ENCODE peak calls at places on chromosomes 3 and 15, in seven cellular contexts. One of them, this sample, is unnamed. For H3K36me3, the result is how much of the 10 kb centered on the place peaks cover.

GRCh38 chr3:11567516-11568467 is 75.9 kb downstream of the VGLL4 start:
- DNase-seq in heart left ventricle: no peak
- DNase-seq in stomach: no peak
- DNase-seq in GM23338: no peak
- DNase-seq in lung: no peak
- DNase-seq in brain microvascular endothelial cell: peak
- DNase-seq in ascending aorta: peak
- DNase-seq in this sample: no peak

GRCh38 chr3:3309836-3310235 is 130.3 kb upstream of the CRBN start:
- DNase-seq in heart left ventricle: no peak
- DNase-seq in stomach: no peak
- DNase-seq in GM23338: no peak
- DNase-seq in lung: no peak
- DNase-seq in brain microvascular endothelial cell: no peak
- DNase-seq in ascending aorta: no peak
- DNase-seq in this sample: no peak

GRCh38 chr3:46187876-46188275 is 20.2 kb downstream of the CCR1 start:
- DNase-seq in heart left ventricle: no peak
- DNase-seq in stomach: no peak
- DNase-seq in GM23338: no peak
- DNase-seq in lung: no peak
- DNase-seq in brain microvascular endothelial cell: peak
- DNase-seq in ascending aorta: no peak
- DNase-seq in this sample: no peak

GRCh38 chr3:140470962-140471361 is 206.9 kb upstream of the TRIM42 start:
- DNase-seq in heart left ventricle: no peak
- DNase-seq in stomach: no peak
- DNase-seq in GM23338: no peak
- DNase-seq in lung: no peak
- DNase-seq in brain microvascular endothelial cell: peak
- DNase-seq in ascending aorta: no peak
- DNase-seq in this sample: no peak

GRCh38 chr3:129506272-129506742 is 22.1 kb upstream of the RHO start:
- DNase-seq in heart left ventricle: no peak
- DNase-seq in stomach: no peak
- DNase-seq in GM23338: no peak
- DNase-seq in lung: no peak
- DNase-seq in brain microvascular endothelial cell: no peak
- DNase-seq in ascending aorta: no peak
- DNase-seq in this sample: no peak

GRCh38 chr3:60609446-60609845 is 641.8 kb downstream of the FHIT start:
- DNase-seq in heart left ventricle: no peak
- DNase-seq in stomach: no peak
- DNase-seq in GM23338: peak
- DNase-seq in lung: no peak
- DNase-seq in brain microvascular endothelial cell: peak
- DNase-seq in ascending aorta: no peak
- DNase-seq in this sample: no peak

GRCh38 chr3:72803573-72803972 is 44.7 kb downstream of the SHQ1 start:
- DNase-seq in heart left ventricle: no peak
- DNase-seq in stomach: no peak
- DNase-seq in GM23338: no peak
- DNase-seq in lung: no peak
- DNase-seq in brain microvascular endothelial cell: no peak
- DNase-seq in ascending aorta: no peak
- DNase-seq in this sample: no peak

GRCh38 chr15:89243046-89243690 is 611 bp upstream of the FANCI start:
- DNase-seq in heart left ventricle: no peak
- DNase-seq in stomach: no peak
- DNase-seq in GM23338: peak
- DNase-seq in lung: no peak
- DNase-seq in brain microvascular endothelial cell: no peak
- DNase-seq in ascending aorta: no peak
- DNase-seq in this sample: peak

GRCh38 chr3:4776399-4776979 is 202.7 kb upstream of the BHLHE40 start:
- DNase-seq in heart left ventricle: no peak
- DNase-seq in stomach: no peak
- DNase-seq in GM23338: no peak
- DNase-seq in lung: no peak
- DNase-seq in brain microvascular endothelial cell: no peak
- DNase-seq in ascending aorta: no peak
- DNase-seq in this sample: no peak

GRCh38 chr3:197029511-197030167 is at the start of gene MELTF:
- DNase-seq in heart left ventricle: peak
- DNase-seq in stomach: peak
- DNase-seq in GM23338: peak
- DNase-seq in lung: peak
- DNase-seq in brain microvascular endothelial cell: peak
- DNase-seq in ascending aorta: no peak
- DNase-seq in this sample: peak

GRCh38 chr3:7546219-7546618 is 685.3 kb downstream of the GRM7 start:
- DNase-seq in heart left ventricle: no peak
- DNase-seq in stomach: peak
- DNase-seq in GM23338: no peak
- DNase-seq in lung: no peak
- DNase-seq in brain microvascular endothelial cell: peak
- DNase-seq in ascending aorta: no peak
- DNase-seq in this sample: no peak

GRCh38 chr3:148147896-148148295 is 549.8 kb upstream of the AGTR1 start:
- DNase-seq in heart left ventricle: no peak
- DNase-seq in stomach: no peak
- DNase-seq in GM23338: no peak
- DNase-seq in lung: no peak
- DNase-seq in brain microvascular endothelial cell: peak
- DNase-seq in ascending aorta: no peak
- DNase-seq in this sample: no peak

GRCh38 chr3:57108684-57109083 is 48.2 kb downstream of the SPATA12 start:
- DNase-seq in heart left ventricle: no peak
- DNase-seq in stomach: no peak
- DNase-seq in GM23338: no peak
- DNase-seq in lung: no peak
- DNase-seq in brain microvascular endothelial cell: no peak
- DNase-seq in ascending aorta: no peak
- DNase-seq in this sample: no peak

GRCh38 chr3:71581451-71581980 is 2.0 kb downstream of the FOXP1 start:
- DNase-seq in heart left ventricle: peak
- DNase-seq in stomach: peak
- DNase-seq in GM23338: peak
- DNase-seq in lung: peak
- DNase-seq in brain microvascular endothelial cell: no peak
- DNase-seq in ascending aorta: no peak
- DNase-seq in this sample: peak

GRCh38 chr3:175129126-175129525 is 270.0 kb downstream of the NAALADL2 start:
- DNase-seq in heart left ventricle: no peak
- DNase-seq in stomach: no peak
- DNase-seq in GM23338: no peak
- DNase-seq in lung: no peak
- DNase-seq in brain microvascular endothelial cell: no peak
- DNase-seq in ascending aorta: no peak
- DNase-seq in this sample: no peak

GRCh38 chr15:74680461-74680860 is 15.4 kb downstream of the EDC3 start:
- DNase-seq in heart left ventricle: no peak
- DNase-seq in stomach: no peak
- DNase-seq in GM23338: no peak
- DNase-seq in lung: no peak
- DNase-seq in brain microvascular endothelial cell: no peak
- DNase-seq in ascending aorta: no peak
- DNase-seq in this sample: no peak

GRCh38 chr3:5426094-5426883 is 238.8 kb downstream of the EDEM1 start:
- DNase-seq in heart left ventricle: peak
- DNase-seq in stomach: peak
- DNase-seq in GM23338: peak
- DNase-seq in lung: peak
- DNase-seq in brain microvascular endothelial cell: peak
- DNase-seq in ascending aorta: no peak
- DNase-seq in this sample: peak

GRCh38 chr3:191415566-191415965 is 45.4 kb upstream of the PYDC2 start:
- DNase-seq in heart left ventricle: no peak
- DNase-seq in stomach: no peak
- DNase-seq in GM23338: no peak
- DNase-seq in lung: no peak
- DNase-seq in brain microvascular endothelial cell: no peak
- DNase-seq in ascending aorta: no peak
- DNase-seq in this sample: no peak

GRCh38 chr3:155026999-155027591 is 53.0 kb upstream of the MME start:
- DNase-seq in heart left ventricle: no peak
- DNase-seq in stomach: no peak
- DNase-seq in GM23338: no peak
- DNase-seq in lung: no peak
- DNase-seq in brain microvascular endothelial cell: peak
- DNase-seq in ascending aorta: no peak
- DNase-seq in this sample: peak

GRCh38 chr15:87734571-87735373 is 521.8 kb downstream of the NTRK3 start:
- DNase-seq in heart left ventricle: no peak
- DNase-seq in stomach: no peak
- DNase-seq in GM23338: no peak
- DNase-seq in lung: no peak
- DNase-seq in brain microvascular endothelial cell: no peak
- DNase-seq in ascending aorta: no peak
- DNase-seq in this sample: no peak

GRCh38 chr15:87733977-87734376 is 522.6 kb downstream of the NTRK3 start:
- DNase-seq in heart left ventricle: no peak
- DNase-seq in stomach: no peak
- DNase-seq in GM23338: no peak
- DNase-seq in lung: no peak
- DNase-seq in brain microvascular endothelial cell: no peak
- DNase-seq in ascending aorta: no peak
- DNase-seq in this sample: no peak

GRCh38 chr15:87736921-87737389 is 519.6 kb downstream of the NTRK3 start:
- DNase-seq in heart left ventricle: no peak
- DNase-seq in stomach: no peak
- DNase-seq in GM23338: no peak
- DNase-seq in lung: no peak
- DNase-seq in brain microvascular endothelial cell: no peak
- DNase-seq in ascending aorta: no peak
- DNase-seq in this sample: no peak

GRCh38 chr15:87736401-87736800 is 520.1 kb downstream of the NTRK3 start:
- DNase-seq in heart left ventricle: no peak
- DNase-seq in stomach: no peak
- DNase-seq in GM23338: no peak
- DNase-seq in lung: no peak
- DNase-seq in brain microvascular endothelial cell: peak
- DNase-seq in ascending aorta: no peak
- DNase-seq in this sample: no peak

DNA sequence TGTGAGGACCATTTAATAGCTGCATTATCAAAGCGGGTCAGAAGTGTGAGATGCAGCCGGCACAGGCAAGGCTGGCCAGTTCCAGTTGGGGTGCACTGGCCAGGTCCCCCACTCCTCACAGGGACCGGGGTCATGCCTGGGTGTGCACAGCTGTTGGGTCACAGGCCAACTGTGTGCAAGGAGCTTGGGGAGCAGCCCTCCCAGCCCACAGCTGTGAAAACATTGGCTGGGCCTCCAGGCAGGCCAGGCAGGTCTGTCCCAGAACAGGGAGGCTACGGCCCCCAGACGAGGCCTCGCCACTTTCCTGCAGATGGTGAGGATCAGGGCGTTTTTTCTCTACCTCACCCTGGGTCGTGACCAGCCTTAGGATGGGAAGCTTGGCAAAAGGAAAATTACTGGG is 521.0 kb downstream of the NTRK3 start:
- DNase-seq in heart left ventricle: peak
- DNase-seq in stomach: no peak
- DNase-seq in GM23338: no peak
- DNase-seq in lung: no peak
- DNase-seq in brain microvascular endothelial cell: no peak
- DNase-seq in ascending aorta: no peak
- DNase-seq in this sample: no peak
- H3K27ac ChIP-seq in heart left ventricle: no peak
- H3K27ac ChIP-seq in stomach: no peak
- H3K27ac ChIP-seq in GM23338: no peak
- H3K27ac ChIP-seq in lung: no peak
- H3K27ac ChIP-seq in brain microvascular endothelial cell: no peak
- H3K27ac ChIP-seq in ascending aorta: no peak
- H3K27ac ChIP-seq in this sample: no peak

GRCh38 chr15:25385986-25386385 is 52.8 kb downstream of the UBE3A start:
- DNase-seq in heart left ventricle: no peak
- DNase-seq in stomach: no peak
- DNase-seq in GM23338: no peak
- DNase-seq in lung: no peak
- DNase-seq in brain microvascular endothelial cell: no peak
- DNase-seq in ascending aorta: no peak
- DNase-seq in this sample: no peak

GRCh38 chr15:25378501-25378901 is 60.3 kb downstream of the UBE3A start:
- DNase-seq in heart left ventricle: no peak
- DNase-seq in stomach: no peak
- DNase-seq in GM23338: no peak
- DNase-seq in lung: no peak
- DNase-seq in brain microvascular endothelial cell: no peak
- DNase-seq in ascending aorta: no peak
- DNase-seq in this sample: no peak

GRCh38 chr15:25381579-25381978 is 57.2 kb downstream of the UBE3A start:
- DNase-seq in heart left ventricle: no peak
- DNase-seq in stomach: no peak
- DNase-seq in GM23338: no peak
- DNase-seq in lung: no peak
- DNase-seq in brain microvascular endothelial cell: no peak
- DNase-seq in ascending aorta: no peak
- DNase-seq in this sample: no peak
- H3K36me3 ChIP-seq in heart left ventricle: under half
- H3K36me3 ChIP-seq in stomach: under half
- H3K36me3 ChIP-seq in GM23338: under half
- H3K36me3 ChIP-seq in lung: under half
- H3K36me3 ChIP-seq in brain microvascular endothelial cell: under half
- H3K36me3 ChIP-seq in ascending aorta: under half
- H3K36me3 ChIP-seq in this sample: under half

DNA sequence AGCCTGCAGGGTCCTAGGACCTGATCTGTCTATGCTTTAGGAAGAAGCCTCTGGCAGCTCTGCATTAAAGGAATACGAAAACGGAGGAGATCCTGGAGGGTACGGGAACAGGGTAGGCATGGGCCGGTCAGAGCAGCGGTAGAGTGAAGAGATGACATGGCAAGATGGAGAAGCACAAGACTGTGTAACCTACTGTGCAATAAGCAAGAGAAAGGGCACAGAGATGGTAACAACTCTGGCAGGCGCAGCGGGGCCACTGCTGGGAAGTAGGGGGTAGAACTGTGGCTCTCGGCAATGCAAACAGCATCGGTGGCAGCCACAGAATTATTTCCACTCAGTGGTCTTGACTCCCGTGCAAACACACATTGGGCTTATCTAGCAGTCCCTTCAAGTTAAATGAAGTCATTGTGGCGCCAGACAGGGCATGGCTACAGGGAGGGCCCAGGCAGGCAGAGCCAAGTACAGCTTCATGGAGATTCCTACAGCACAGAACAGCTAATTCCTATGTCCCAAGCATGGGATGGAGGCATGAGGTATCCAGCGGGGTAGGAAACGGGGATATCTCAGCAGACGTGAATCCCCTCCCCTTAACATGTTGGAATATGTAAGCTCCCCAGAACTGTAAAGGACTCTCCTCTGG is 28.8 kb downstream of the WHAMM start:
- DNase-seq in heart left ventricle: no peak
- DNase-seq in stomach: no peak
- DNase-seq in GM23338: no peak
- DNase-seq in lung: no peak
- DNase-seq in brain microvascular endothelial cell: no peak
- DNase-seq in ascending aorta: no peak
- DNase-seq in this sample: no peak
- H3K27ac ChIP-seq in heart left ventricle: no peak
- H3K27ac ChIP-seq in stomach: no peak
- H3K27ac ChIP-seq in GM23338: no peak
- H3K27ac ChIP-seq in lung: no peak
- H3K27ac ChIP-seq in brain microvascular endothelial cell: no peak
- H3K27ac ChIP-seq in ascending aorta: no peak
- H3K27ac ChIP-seq in this sample: no peak

GRCh38 chr3:63841704-63842103 is 21.9 kb downstream of the THOC7 start:
- DNase-seq in heart left ventricle: no peak
- DNase-seq in stomach: no peak
- DNase-seq in GM23338: no peak
- DNase-seq in lung: no peak
- DNase-seq in brain microvascular endothelial cell: no peak
- DNase-seq in ascending aorta: no peak
- DNase-seq in this sample: no peak
- H3K36me3 ChIP-seq in heart left ventricle: under half
- H3K36me3 ChIP-seq in stomach: under half
- H3K36me3 ChIP-seq in GM23338: under half
- H3K36me3 ChIP-seq in lung: under half
- H3K36me3 ChIP-seq in brain microvascular endothelial cell: under half
- H3K36me3 ChIP-seq in ascending aorta: under half
- H3K36me3 ChIP-seq in this sample: under half